ENCODE peak calls at places on chromosome 3, in four cellular contexts. Z, B, I and O are unnamed samples.

GRCh38 chr3:6791161-6791560 is 69.8 kb upstream of the GRM7 start:
- DNase-seq in Z (no peak), B (peak), I (no peak), O (no peak)

GRCh38 chr3:154430014-154430413 is at the start of gene GPR149:
- DNase-seq in Z (no peak), I (no peak), B (peak), O (no peak)

GRCh38 chr3:20108869-20109268 is 68.6 kb downstream of the KAT2B start:
- DNase-seq in B (no peak), I (no peak), Z (no peak), O (no peak)

GRCh38 chr3:131072845-131073244 is 46.2 kb downstream of the NEK11 start:
- DNase-seq in I (no peak), Z (no peak), B (peak), O (no peak)

GRCh38 chr3:23873941-23874340 is 42.8 kb downstream of the NKIRAS1 start:
- DNase-seq in Z (no peak), I (no peak), B (peak), O (no peak)

GRCh38 chr3:182802413-182802812 is 9.1 kb downstream of the ATP11B start:
- DNase-seq in I (no peak), B (no peak), Z (no peak), O (no peak)

GRCh38 chr3:99325407-99325806 is 313.0 kb upstream of the COL8A1 start:
- DNase-seq in B (no peak), I (no peak), Z (no peak), O (no peak)

GRCh38 chr3:63824309-63824708 is 5.2 kb downstream of the C3orf49 start:
- DNase-seq in Z (no peak), I (no peak), B (peak), O (no peak)

GRCh38 chr3:133831966-133832801 is 26.6 kb downstream of the SRPRB start:
- DNase-seq in Z (peak), B (no peak), I (no peak), O (no peak)

GRCh38 chr3:129182390-129183180 is 1.1 kb downstream of the CNBP start:
- DNase-seq in B (peak), Z (peak), I (no peak), O (no peak)

GRCh38 chr3:131778526-131778925 is 256.3 kb downstream of the CPNE4 start:
- DNase-seq in Z (no peak), I (no peak), B (no peak), O (no peak)